ENCODE peak calls at places on chromosomes 4 and X, in eight cellular contexts. One of them, this sample, is unnamed.

GRCh38 chr4:39658756-39659155 is 20.1 kb upstream of the SMIM14 start:
- DNase-seq in lower lobe of right lung: no peak
- DNase-seq in ascending aorta: no peak
- DNase-seq in right lobe of liver: no peak
- DNase-seq in thoracic aorta: no peak
- DNase-seq in caudate nucleus: no peak
- DNase-seq in CD4-positive, alpha-beta T cell: no peak
- DNase-seq in IMR-90: peak; percentile 7
- DNase-seq in this sample: no peak

GRCh38 chrX:10986616-10987015 is 124.5 kb upstream of the HCCS start:
- DNase-seq in thoracic aorta: no peak
- DNase-seq in IMR-90: no peak
- DNase-seq in caudate nucleus: no peak
- DNase-seq in lower lobe of right lung: no peak
- DNase-seq in right lobe of liver: no peak
- DNase-seq in CD4-positive, alpha-beta T cell: no peak
- DNase-seq in ascending aorta: no peak
- DNase-seq in this sample: no peak

GRCh38 chrX:150690126-150690525 is 3.1 kb upstream of the MTMR1 start:
- DNase-seq in caudate nucleus: no peak
- DNase-seq in IMR-90: peak; percentile 92
- DNase-seq in thoracic aorta: no peak
- DNase-seq in CD4-positive, alpha-beta T cell: no peak
- DNase-seq in right lobe of liver: no peak
- DNase-seq in ascending aorta: no peak
- DNase-seq in lower lobe of right lung: no peak
- DNase-seq in this sample: peak; percentile 61

GRCh38 chrX:23317799-23318724 is 16.6 kb upstream of the PTCHD1 start:
- DNase-seq in lower lobe of right lung: no peak
- DNase-seq in thoracic aorta: no peak
- DNase-seq in caudate nucleus: no peak
- DNase-seq in IMR-90: no peak
- DNase-seq in CD4-positive, alpha-beta T cell: no peak
- DNase-seq in right lobe of liver: no peak
- DNase-seq in ascending aorta: no peak
- DNase-seq in this sample: no peak

GRCh38 chr4:187929024-187929423 is 66.5 kb upstream of the ZFP42 start:
- DNase-seq in caudate nucleus: no peak
- DNase-seq in CD4-positive, alpha-beta T cell: no peak
- DNase-seq in IMR-90: no peak
- DNase-seq in thoracic aorta: no peak
- DNase-seq in lower lobe of right lung: no peak
- DNase-seq in right lobe of liver: no peak
- DNase-seq in ascending aorta: no peak
- DNase-seq in this sample: no peak

GRCh38 chr4:175514174-175514573 is 297.9 kb downstream of the GPM6A start:
- DNase-seq in IMR-90: no peak
- DNase-seq in ascending aorta: no peak
- DNase-seq in caudate nucleus: no peak
- DNase-seq in right lobe of liver: no peak
- DNase-seq in thoracic aorta: no peak
- DNase-seq in lower lobe of right lung: no peak
- DNase-seq in CD4-positive, alpha-beta T cell: no peak
- DNase-seq in this sample: no peak

GRCh38 chr4:138111462-138112000 is 130.6 kb downstream of the SLC7A11 start:
- DNase-seq in lower lobe of right lung: no peak
- DNase-seq in thoracic aorta: no peak
- DNase-seq in right lobe of liver: no peak
- DNase-seq in CD4-positive, alpha-beta T cell: no peak
- DNase-seq in IMR-90: peak; percentile 29
- DNase-seq in ascending aorta: no peak
- DNase-seq in caudate nucleus: no peak
- DNase-seq in this sample: no peak

GRCh38 chr4:53576676-53577372 is 14.5 kb downstream of the LNX1 start:
- DNase-seq in right lobe of liver: no peak
- DNase-seq in IMR-90: peak; percentile 90
- DNase-seq in caudate nucleus: no peak
- DNase-seq in ascending aorta: no peak
- DNase-seq in lower lobe of right lung: no peak
- DNase-seq in CD4-positive, alpha-beta T cell: no peak
- DNase-seq in thoracic aorta: no peak
- DNase-seq in this sample: no peak

GRCh38 chr4:38876636-38877035 is 9.0 kb downstream of the FAM114A1 start:
- DNase-seq in CD4-positive, alpha-beta T cell: no peak
- DNase-seq in IMR-90: no peak
- DNase-seq in thoracic aorta: no peak
- DNase-seq in lower lobe of right lung: no peak
- DNase-seq in ascending aorta: no peak
- DNase-seq in caudate nucleus: no peak
- DNase-seq in right lobe of liver: no peak
- DNase-seq in this sample: no peak

GRCh38 chr4:151797131-151797530 is 36.3 kb upstream of the GATB start:
- DNase-seq in right lobe of liver: peak; percentile 19
- DNase-seq in caudate nucleus: no peak
- DNase-seq in CD4-positive, alpha-beta T cell: no peak
- DNase-seq in ascending aorta: no peak
- DNase-seq in lower lobe of right lung: no peak
- DNase-seq in thoracic aorta: no peak
- DNase-seq in IMR-90: no peak
- DNase-seq in this sample: no peak

GRCh38 chr4:124276461-124276860 is 436.1 kb downstream of the ANKRD50 start:
- DNase-seq in IMR-90: peak; percentile 24
- DNase-seq in caudate nucleus: no peak
- DNase-seq in right lobe of liver: no peak
- DNase-seq in ascending aorta: no peak
- DNase-seq in lower lobe of right lung: no peak
- DNase-seq in CD4-positive, alpha-beta T cell: no peak
- DNase-seq in thoracic aorta: no peak
- DNase-seq in this sample: no peak

GRCh38 chrX:20060961-20061868 is 55.5 kb downstream of the MAP7D2 start:
- DNase-seq in right lobe of liver: no peak
- DNase-seq in lower lobe of right lung: no peak
- DNase-seq in IMR-90: no peak
- DNase-seq in thoracic aorta: no peak
- DNase-seq in caudate nucleus: no peak
- DNase-seq in CD4-positive, alpha-beta T cell: no peak
- DNase-seq in ascending aorta: no peak
- DNase-seq in this sample: no peak

GRCh38 chr4:123060039-123060770 is 137.8 kb upstream of the NUDT6 start:
- DNase-seq in IMR-90: no peak
- DNase-seq in ascending aorta: no peak
- DNase-seq in CD4-positive, alpha-beta T cell: no peak
- DNase-seq in lower lobe of right lung: no peak
- DNase-seq in right lobe of liver: no peak
- DNase-seq in thoracic aorta: no peak
- DNase-seq in caudate nucleus: no peak
- DNase-seq in this sample: no peak

GRCh38 chrX:43809463-43809862 is 72.8 kb downstream of the MAOB start:
- DNase-seq in ascending aorta: no peak
- DNase-seq in IMR-90: peak; percentile 3
- DNase-seq in caudate nucleus: no peak
- DNase-seq in right lobe of liver: no peak
- DNase-seq in thoracic aorta: no peak
- DNase-seq in CD4-positive, alpha-beta T cell: no peak
- DNase-seq in lower lobe of right lung: no peak
- DNase-seq in this sample: no peak

GRCh38 chr4:29151584-29151983 is 1568.6 kb upstream of the PCDH7 start:
- DNase-seq in right lobe of liver: no peak
- DNase-seq in thoracic aorta: no peak
- DNase-seq in lower lobe of right lung: no peak
- DNase-seq in ascending aorta: no peak
- DNase-seq in IMR-90: peak; percentile 52
- DNase-seq in CD4-positive, alpha-beta T cell: no peak
- DNase-seq in caudate nucleus: no peak
- DNase-seq in this sample: no peak

GRCh38 chr4:166435449-166435848 is 562.4 kb downstream of the TLL1 start:
- DNase-seq in IMR-90: peak; percentile 12
- DNase-seq in lower lobe of right lung: no peak
- DNase-seq in CD4-positive, alpha-beta T cell: no peak
- DNase-seq in right lobe of liver: no peak
- DNase-seq in thoracic aorta: no peak
- DNase-seq in caudate nucleus: no peak
- DNase-seq in ascending aorta: no peak
- DNase-seq in this sample: peak; percentile 64

GRCh38 chr4:106369456-106370060 is 980 bp upstream of the GIMD1 start:
- DNase-seq in CD4-positive, alpha-beta T cell: no peak
- DNase-seq in right lobe of liver: no peak
- DNase-seq in ascending aorta: no peak
- DNase-seq in lower lobe of right lung: no peak
- DNase-seq in caudate nucleus: no peak
- DNase-seq in IMR-90: peak; percentile 86
- DNase-seq in thoracic aorta: no peak
- DNase-seq in this sample: peak; percentile 12

GRCh38 chr4:157221895-157222763 is 1.6 kb downstream of the GRIA2 start:
- DNase-seq in caudate nucleus: peak; percentile 68
- DNase-seq in thoracic aorta: no peak
- DNase-seq in IMR-90: no peak
- DNase-seq in lower lobe of right lung: no peak
- DNase-seq in CD4-positive, alpha-beta T cell: no peak
- DNase-seq in right lobe of liver: no peak
- DNase-seq in ascending aorta: no peak
- DNase-seq in this sample: no peak

GRCh38 chrX:28847423-28847822 is 260.2 kb downstream of the IL1RAPL1 start:
- DNase-seq in IMR-90: peak; percentile 80
- DNase-seq in ascending aorta: no peak
- DNase-seq in caudate nucleus: peak; percentile 61
- DNase-seq in right lobe of liver: no peak
- DNase-seq in CD4-positive, alpha-beta T cell: no peak
- DNase-seq in thoracic aorta: no peak
- DNase-seq in lower lobe of right lung: no peak
- DNase-seq in this sample: no peak

GRCh38 chr4:71537551-71538065 is 198.8 kb downstream of the SLC4A4 start:
- DNase-seq in lower lobe of right lung: no peak
- DNase-seq in ascending aorta: no peak
- DNase-seq in caudate nucleus: no peak
- DNase-seq in CD4-positive, alpha-beta T cell: no peak
- DNase-seq in thoracic aorta: no peak
- DNase-seq in IMR-90: no peak
- DNase-seq in right lobe of liver: no peak
- DNase-seq in this sample: no peak

GRCh38 chr4:182903013-182903412 is 14.2 kb downstream of the DCTD start:
- DNase-seq in caudate nucleus: no peak
- DNase-seq in IMR-90: no peak
- DNase-seq in thoracic aorta: no peak
- DNase-seq in lower lobe of right lung: no peak
- DNase-seq in right lobe of liver: no peak
- DNase-seq in CD4-positive, alpha-beta T cell: no peak
- DNase-seq in ascending aorta: no peak
- DNase-seq in this sample: no peak
- H3K27ac ChIP-seq in caudate nucleus: no peak overlapping the region
- H3K27ac ChIP-seq in IMR-90: no peak overlapping the region
- H3K27ac ChIP-seq in thoracic aorta: no peak overlapping the region
- H3K27ac ChIP-seq in lower lobe of right lung: no peak overlapping the region
- H3K27ac ChIP-seq in right lobe of liver: no peak overlapping the region
- H3K27ac ChIP-seq in CD4-positive, alpha-beta T cell: no peak overlapping the region
- H3K27ac ChIP-seq in ascending aorta: no peak overlapping the region
- H3K27ac ChIP-seq in this sample: no peak overlapping the region

GRCh38 chr4:81421346-81422218 is 50.1 kb downstream of the RASGEF1B start:
- DNase-seq in IMR-90: peak; percentile 56
- DNase-seq in CD4-positive, alpha-beta T cell: no peak
- DNase-seq in lower lobe of right lung: no peak
- DNase-seq in caudate nucleus: no peak
- DNase-seq in ascending aorta: no peak
- DNase-seq in thoracic aorta: no peak
- DNase-seq in right lobe of liver: no peak
- DNase-seq in this sample: peak; percentile 80
- H3K27ac ChIP-seq in IMR-90: peak overlapping the region; percentile 40
- H3K27ac ChIP-seq in CD4-positive, alpha-beta T cell: no peak overlapping the region
- H3K27ac ChIP-seq in lower lobe of right lung: peak overlapping the region; percentile 54
- H3K27ac ChIP-seq in caudate nucleus: peak overlapping the region; percentile 55
- H3K27ac ChIP-seq in ascending aorta: no peak overlapping the region
- H3K27ac ChIP-seq in thoracic aorta: no peak overlapping the region
- H3K27ac ChIP-seq in right lobe of liver: no peak overlapping the region
- H3K27ac ChIP-seq in this sample: peak overlapping the region; percentile 59

GRCh38 chrX:108001218-108001814 is 19.1 kb upstream of the TEX13B start:
- DNase-seq in ascending aorta: no peak
- DNase-seq in thoracic aorta: no peak
- DNase-seq in right lobe of liver: no peak
- DNase-seq in IMR-90: peak; percentile 36
- DNase-seq in lower lobe of right lung: no peak
- DNase-seq in CD4-positive, alpha-beta T cell: no peak
- DNase-seq in caudate nucleus: no peak
- DNase-seq in this sample: no peak

GRCh38 chrX:107996124-107996523 is 14.0 kb upstream of the TEX13B start:
- DNase-seq in IMR-90: no peak
- DNase-seq in lower lobe of right lung: no peak
- DNase-seq in CD4-positive, alpha-beta T cell: no peak
- DNase-seq in caudate nucleus: no peak
- DNase-seq in ascending aorta: no peak
- DNase-seq in right lobe of liver: no peak
- DNase-seq in thoracic aorta: no peak
- DNase-seq in this sample: no peak

DNA sequence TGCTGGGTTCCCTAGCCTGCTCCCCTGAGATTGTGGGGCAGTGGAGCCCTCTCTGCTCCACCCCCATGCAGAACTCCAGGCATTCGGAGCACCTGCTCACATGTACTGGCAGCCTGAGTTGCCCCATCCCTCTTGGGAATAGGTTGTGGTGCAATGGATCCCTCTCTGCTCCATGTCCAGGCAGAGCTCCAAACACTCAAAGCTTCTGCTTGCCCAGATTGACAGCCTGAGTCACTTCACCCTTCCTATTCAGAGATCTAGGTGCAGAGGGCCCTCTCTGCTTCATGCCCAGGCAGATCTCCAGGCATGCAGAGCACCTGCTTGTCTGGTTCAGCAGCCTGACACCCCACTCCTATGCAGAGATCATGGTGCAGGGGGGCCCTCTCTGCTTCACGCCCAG is 18.6 kb upstream of the TEX13B start:
- DNase-seq in right lobe of liver: no peak
- DNase-seq in CD4-positive, alpha-beta T cell: no peak
- DNase-seq in thoracic aorta: no peak
- DNase-seq in ascending aorta: no peak
- DNase-seq in caudate nucleus: no peak
- DNase-seq in lower lobe of right lung: no peak
- DNase-seq in IMR-90: no peak
- DNase-seq in this sample: peak; percentile 72
- H3K27ac ChIP-seq in right lobe of liver: no peak overlapping the region
- H3K27ac ChIP-seq in CD4-positive, alpha-beta T cell: no peak overlapping the region
- H3K27ac ChIP-seq in thoracic aorta: no peak overlapping the region
- H3K27ac ChIP-seq in ascending aorta: no peak overlapping the region
- H3K27ac ChIP-seq in caudate nucleus: no peak overlapping the region
- H3K27ac ChIP-seq in lower lobe of right lung: no peak overlapping the region
- H3K27ac ChIP-seq in IMR-90: no peak overlapping the region
- H3K27ac ChIP-seq in this sample: peak overlapping the region; percentile 61

DNA sequence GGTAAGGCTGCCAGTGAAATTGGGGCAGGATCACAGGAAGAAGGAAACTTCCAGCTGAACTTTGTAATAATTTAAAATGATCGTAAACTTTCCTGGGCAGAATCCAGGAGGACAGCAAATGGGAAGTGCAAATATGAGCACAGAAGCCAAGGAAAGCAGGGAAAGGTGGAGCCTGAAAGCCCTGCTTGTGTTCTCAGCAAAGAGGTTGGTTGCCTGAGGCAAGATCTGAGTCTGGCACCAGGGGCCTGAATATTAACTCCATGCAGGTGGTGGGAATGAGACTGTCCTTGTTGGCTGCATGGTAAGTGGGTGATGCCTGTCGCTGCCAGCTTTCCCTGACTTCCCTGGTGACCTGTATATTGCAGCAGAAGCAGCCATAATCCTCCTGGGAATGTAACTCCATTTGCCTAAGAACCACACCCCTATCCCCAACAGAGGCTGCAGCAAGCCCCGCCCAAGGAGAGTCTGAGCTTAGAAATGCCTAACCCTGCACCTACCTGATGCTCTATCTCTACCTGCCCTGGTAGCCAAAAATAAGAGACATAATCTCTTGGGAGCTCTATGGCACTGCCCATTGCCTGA is 132.0 kb upstream of the HDX start:
- DNase-seq in thoracic aorta: no peak
- DNase-seq in CD4-positive, alpha-beta T cell: no peak
- DNase-seq in right lobe of liver: no peak
- DNase-seq in caudate nucleus: no peak
- DNase-seq in ascending aorta: no peak
- DNase-seq in lower lobe of right lung: no peak
- DNase-seq in IMR-90: no peak
- DNase-seq in this sample: no peak
- H3K27ac ChIP-seq in thoracic aorta: no peak overlapping the region
- H3K27ac ChIP-seq in CD4-positive, alpha-beta T cell: no peak overlapping the region
- H3K27ac ChIP-seq in right lobe of liver: no peak overlapping the region
- H3K27ac ChIP-seq in caudate nucleus: no peak overlapping the region
- H3K27ac ChIP-seq in ascending aorta: no peak overlapping the region
- H3K27ac ChIP-seq in lower lobe of right lung: no peak overlapping the region
- H3K27ac ChIP-seq in IMR-90: no peak overlapping the region
- H3K27ac ChIP-seq in this sample: no peak overlapping the region

This sample was measured in epithelial cell of prostate.